ENCODE peak calls at places on chromosomes 2 and 18, in eight cellular contexts. R is left ventricle myocardium inferior; N is psoas muscle; Z is dorsolateral prefrontal cortex; U is CD8-positive, alpha-beta T cell; W is OCI-LY7; Y is endodermal cell; D is HFF-Myc. M is an unnamed sample.

GRCh38 chr2:26559044-26559405 is 81.1 kb upstream of the OTOF start:
- DNase-seq in R (no peak), N (no peak), Z (no peak), U (no peak), W (no peak), Y (peak), D (no peak), M (no peak)

GRCh38 chr18:37316468-37316867 is 249.1 kb downstream of the CELF4 start:
- DNase-seq in R (no peak), N (no peak), Z (no peak), U (no peak), W (no peak), Y (no peak), D (no peak), M (no peak)

GRCh38 chr2:203678971-203679370 is 27.5 kb upstream of the CD28 start:
- DNase-seq in R (no peak), N (no peak), Z (no peak), U (no peak), W (no peak), Y (no peak), D (no peak), M (no peak)

GRCh38 chr2:37005118-37005868 is 39.0 kb upstream of the STRN start:
- DNase-seq in R (no peak), N (no peak), Z (no peak), U (no peak), W (peak), Y (peak), D (peak), M (peak)

GRCh38 chr2:202529389-202529788 is 105.4 kb upstream of the FAM117B start:
- DNase-seq in R (no peak), N (no peak), Z (no peak), U (no peak), W (no peak), Y (no peak), D (peak), M (no peak)

GRCh38 chr2:80028584-80028983 is 276.0 kb downstream of the LRRTM1 start:
- DNase-seq in R (no peak), N (no peak), Z (no peak), U (no peak), W (no peak), Y (no peak), D (no peak), M (no peak)

GRCh38 chr2:133599211-133599610 is 30.9 kb upstream of the NCKAP5 start:
- DNase-seq in R (no peak), N (no peak), Z (no peak), U (no peak), W (no peak), Y (no peak), D (no peak), M (no peak)

GRCh38 chr2:70806620-70807019 is 13.8 kb downstream of the CLEC4F start:
- DNase-seq in R (no peak), N (no peak), Z (no peak), U (no peak), W (no peak), Y (no peak), D (no peak), M (no peak)

GRCh38 chr2:165868211-165868610 is 74.2 kb upstream of the GALNT3 start:
- DNase-seq in R (no peak), N (no peak), Z (no peak), U (no peak), W (no peak), Y (no peak), D (peak), M (no peak)

GRCh38 chr18:596288-596881 is 403 bp upstream of the CLUL1 start:
- DNase-seq in R (no peak), N (no peak), Z (no peak), U (no peak), W (peak), Y (peak), D (no peak), M (peak)

GRCh38 chr2:37629529-37629928 is 41.9 kb downstream of the CDC42EP3 start:
- DNase-seq in R (no peak), N (no peak), Z (no peak), U (no peak), W (no peak), Y (no peak), D (no peak), M (no peak)

GRCh38 chr2:216287251-216287650 is 85.0 kb downstream of the MARCHF4 start:
- DNase-seq in R (no peak), N (no peak), Z (no peak), U (no peak), W (no peak), Y (peak), D (no peak), M (no peak)

GRCh38 chr2:149598014-149598395 is 10.4 kb upstream of the MMADHC start:
- DNase-seq in R (no peak), N (no peak), Z (no peak), U (no peak), W (no peak), Y (no peak), D (no peak), M (no peak)

GRCh38 chr2:149595069-149595963 is 7.7 kb upstream of the MMADHC start:
- DNase-seq in R (no peak), N (no peak), Z (no peak), U (no peak), W (no peak), Y (no peak), D (no peak), M (no peak)

GRCh38 chr2:149596471-149596870 is 8.9 kb upstream of the MMADHC start:
- DNase-seq in R (no peak), N (no peak), Z (no peak), U (no peak), W (no peak), Y (no peak), D (no peak), M (no peak)

GRCh38 chr2:149594411-149594810 is 6.8 kb upstream of the MMADHC start:
- DNase-seq in R (no peak), N (no peak), Z (no peak), U (no peak), W (no peak), Y (no peak), D (no peak), M (no peak)

GRCh38 chr2:149597050-149598013 is 9.8 kb upstream of the MMADHC start:
- DNase-seq in R (no peak), N (no peak), Z (no peak), U (peak), W (peak), Y (peak), D (peak), M (peak)
- TF ChIP-seq CTCF in R (peak), N (peak), Z (peak), U (peak), W (peak), Y (peak), D (peak), M (peak)

GRCh38 chr18:25097119-25098114 is 254.5 kb downstream of the ZNF521 start:
- DNase-seq in R (no peak), N (no peak), Z (no peak), U (no peak), W (peak), Y (no peak), D (no peak), M (no peak)
- H3K4me3 ChIP-seq in R (no peak), N (no peak), Z (no peak), U (no peak), W (peak), Y (no peak), D (no peak), M (no peak)

DNA sequence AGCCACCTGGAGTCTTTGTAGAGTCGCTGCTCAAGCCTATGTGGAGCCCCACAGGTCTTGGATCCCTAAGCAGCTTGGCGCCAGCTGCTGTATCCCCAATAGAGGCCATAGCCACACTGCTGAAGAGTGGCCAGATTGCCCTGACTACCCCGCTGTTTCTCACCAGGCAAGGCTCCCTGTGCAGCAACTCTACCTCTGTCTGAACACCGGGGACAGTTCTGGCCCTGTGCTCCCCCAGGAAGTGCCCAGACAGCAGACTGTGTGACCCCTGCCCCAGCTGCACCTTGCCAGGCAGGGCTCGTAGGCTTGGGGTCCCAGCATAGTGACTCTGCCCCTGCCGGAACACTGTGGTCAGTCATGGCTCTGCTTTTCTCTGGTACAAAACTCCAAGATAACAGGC is 53.5 kb upstream of the GALNT13 start:
- DNase-seq in R (no peak), N (no peak), Z (no peak), U (no peak), W (no peak), Y (no peak), D (no peak), M (no peak)
- TF ChIP-seq CTCF in R (no peak), N (no peak), Z (no peak), U (no peak), W (no peak), Y (no peak), D (no peak), M (no peak)

GRCh38 chr2:219447242-219448098 is 12.8 kb downstream of the SPEG start:
- DNase-seq in R (no peak), N (peak), Z (peak), U (no peak), W (no peak), Y (peak), D (no peak), M (no peak)
- H3K4me3 ChIP-seq in R (no peak), N (no peak), Z (no peak), U (no peak), W (no peak), Y (no peak), D (no peak), M (no peak)

GRCh38 chr2:168116448-168116847 is 130.9 kb downstream of the STK39 start:
- DNase-seq in R (no peak), N (no peak), Z (no peak), U (no peak), W (no peak), Y (peak), D (no peak), M (no peak)
- TF ChIP-seq CTCF in R (peak), N (no peak), Z (no peak), U (no peak), W (peak), Y (peak), D (no peak), M (no peak)

DNA sequence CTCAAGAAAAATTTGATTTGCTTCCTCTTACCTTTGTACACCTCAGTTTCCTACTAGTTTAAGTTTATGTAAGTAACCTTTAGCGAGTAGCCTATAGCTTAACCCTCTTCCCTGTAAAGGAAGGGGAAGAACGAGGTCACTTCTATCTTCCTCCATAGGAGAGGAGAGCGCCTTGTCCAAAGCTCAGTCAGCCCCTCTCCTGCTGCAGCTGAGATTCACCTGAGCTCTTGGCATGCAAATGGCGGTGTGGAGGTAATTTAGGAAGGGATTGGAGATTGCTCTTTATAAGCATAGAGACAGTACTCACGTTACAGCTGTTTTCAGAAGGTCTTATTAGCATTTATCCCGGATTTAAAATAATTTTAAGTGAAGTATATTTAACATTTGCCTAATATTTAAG is 27.8 kb upstream of the SERPINB12 start:
- DNase-seq in R (no peak), N (no peak), Z (no peak), U (no peak), W (no peak), Y (no peak), D (no peak), M (no peak)
- H3K4me3 ChIP-seq in R (no peak), N (no peak), Z (no peak), U (no peak), W (no peak), Y (no peak), D (no peak), M (no peak)

DNA sequence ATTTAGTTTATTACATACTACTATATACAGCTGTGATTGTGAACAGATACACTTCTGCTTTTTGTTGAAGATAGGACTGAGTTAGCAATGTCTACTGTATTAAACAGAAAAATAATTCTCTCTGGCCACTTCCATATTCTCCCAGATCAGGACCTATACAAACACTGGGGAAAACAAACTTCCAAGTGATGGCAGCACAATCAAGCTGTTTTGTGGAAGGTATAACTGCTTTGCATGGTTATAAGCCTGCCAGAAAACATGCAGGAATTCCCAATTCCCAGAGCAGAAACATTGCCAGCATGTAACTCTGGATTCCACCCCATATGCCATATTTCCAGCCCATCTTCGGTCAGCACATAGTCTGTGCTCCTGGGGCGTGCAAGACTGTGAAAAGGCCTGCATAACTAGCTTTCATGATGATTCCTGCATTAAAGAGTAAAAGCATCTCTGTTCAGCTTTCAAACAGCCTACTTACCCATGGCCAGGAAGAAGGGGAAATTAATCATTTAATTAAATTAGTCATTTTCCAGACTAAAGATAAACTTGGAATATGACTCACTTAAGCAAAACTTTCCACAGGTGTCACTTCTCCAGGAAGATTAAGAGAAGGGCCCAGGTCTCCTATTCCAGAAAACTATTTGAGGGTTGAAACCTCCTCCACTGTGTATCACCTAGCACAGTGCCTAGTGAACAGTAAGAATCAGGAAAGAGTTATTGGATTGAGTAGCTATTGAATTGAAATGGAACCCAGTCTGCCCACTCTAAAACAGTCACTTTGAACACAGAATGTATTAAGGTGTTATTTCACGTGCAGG is 280.5 kb downstream of the NRXN1 start:
- DNase-seq in R (no peak), N (no peak), Z (no peak), U (no peak), W (no peak), Y (no peak), D (no peak), M (no peak)
- TF ChIP-seq CTCF in R (no peak), N (no peak), Z (no peak), U (no peak), W (no peak), Y (no peak), D (no peak), M (no peak)

GRCh38 chr2:158904126-158904525 is 64.3 kb upstream of the TANC1 start:
- DNase-seq in R (no peak), N (no peak), Z (no peak), U (no peak), W (no peak), Y (no peak), D (no peak), M (no peak)

GRCh38 chr2:158904620-158905177 is 63.7 kb upstream of the TANC1 start:
- DNase-seq in R (no peak), N (no peak), Z (no peak), U (no peak), W (no peak), Y (no peak), D (no peak), M (no peak)

GRCh38 chr2:158900345-158900744 is 68.1 kb upstream of the TANC1 start:
- DNase-seq in R (no peak), N (no peak), Z (no peak), U (no peak), W (no peak), Y (no peak), D (no peak), M (no peak)

GRCh38 chr2:158905824-158906223 is 62.6 kb upstream of the TANC1 start:
- DNase-seq in R (no peak), N (no peak), Z (no peak), U (no peak), W (no peak), Y (no peak), D (no peak), M (no peak)

GRCh38 chr2:158902005-158902398 is 66.4 kb upstream of the TANC1 start:
- DNase-seq in R (no peak), N (no peak), Z (no peak), U (no peak), W (no peak), Y (no peak), D (no peak), M (no peak)
- H3K4me3 ChIP-seq in R (no peak), N (no peak), Z (no peak), U (no peak), W (no peak), Y (no peak), D (no peak), M (no peak)

M was measured in GM12864.